ENCODE peak calls at places on chromosome 22, in eight cellular contexts. V is mucosa of descending colon, B is mammary epithelial cell, A is AG04450, T is foreskin fibroblast, X is uterus, N is small intestine, K is kidney epithelial cell. D is an unnamed sample.

GRCh38 chr22:29674121-29674520 is 45.7 kb upstream of the CABP7 start:
- DNase-seq in V (no peak), B (no peak), A (no peak), T (no peak), X (no peak), N (no peak), K (no peak), D (no peak)

GRCh38 chr22:29617922-29618629 is 14.6 kb downstream of the NF2 start:
- DNase-seq in V (no peak), B (peak), A (no peak), T (peak), X (no peak), N (peak), K (peak), D (peak)

GRCh38 chr22:41469218-41469851 is 418 bp downstream of the ACO2 start:
- DNase-seq in V (no peak), B (no peak), A (no peak), T (no peak), X (no peak), N (peak), K (no peak), D (no peak)

GRCh38 chr22:21020802-21021429 is 6.0 kb downstream of the P2RX6 start:
- DNase-seq in V (no peak), B (no peak), A (no peak), T (no peak), X (no peak), N (no peak), K (no peak), D (no peak)

GRCh38 chr22:25448435-25449051 is 115.9 kb upstream of the GRK3 start:
- DNase-seq in V (no peak), B (peak), A (no peak), T (peak), X (no peak), N (peak), K (no peak), D (no peak)

GRCh38 chr22:38316340-38317236 is 645 bp downstream of the CSNK1E start:
- DNase-seq in V (peak), B (peak), A (no peak), T (peak), X (peak), N (peak), K (no peak), D (no peak)

GRCh38 chr22:28802595-28803087 is 2.3 kb upstream of the XBP1 start:
- DNase-seq in V (no peak), B (no peak), A (no peak), T (no peak), X (no peak), N (peak), K (no peak), D (no peak)

GRCh38 chr22:46500201-46500600 is 37.2 kb downstream of the CELSR1 start:
- DNase-seq in V (no peak), B (no peak), A (no peak), T (no peak), X (no peak), N (no peak), K (no peak), D (no peak)

GRCh38 chr22:42300286-42301071 is 30.0 kb upstream of the TCF20 start:
- DNase-seq in V (no peak), B (peak), A (no peak), T (no peak), X (no peak), N (peak), K (peak), D (no peak)

GRCh38 chr22:48342016-48342415 is 1485.7 kb downstream of the BRD1 start:
- DNase-seq in V (no peak), B (no peak), A (no peak), T (no peak), X (no peak), N (no peak), K (no peak), D (no peak)

GRCh38 chr22:48342732-48343131 is 1484.9 kb downstream of the BRD1 start:
- DNase-seq in V (no peak), B (no peak), A (no peak), T (no peak), X (no peak), N (no peak), K (no peak), D (no peak)

GRCh38 chr22:48340191-48340590 is 1487.5 kb downstream of the BRD1 start:
- DNase-seq in V (no peak), B (no peak), A (no peak), T (no peak), X (no peak), N (no peak), K (no peak), D (no peak)

GRCh38 chr22:48338793-48339705 is 1488.6 kb downstream of the BRD1 start:
- DNase-seq in V (no peak), B (no peak), A (no peak), T (no peak), X (no peak), N (no peak), K (no peak), D (no peak)

DNA sequence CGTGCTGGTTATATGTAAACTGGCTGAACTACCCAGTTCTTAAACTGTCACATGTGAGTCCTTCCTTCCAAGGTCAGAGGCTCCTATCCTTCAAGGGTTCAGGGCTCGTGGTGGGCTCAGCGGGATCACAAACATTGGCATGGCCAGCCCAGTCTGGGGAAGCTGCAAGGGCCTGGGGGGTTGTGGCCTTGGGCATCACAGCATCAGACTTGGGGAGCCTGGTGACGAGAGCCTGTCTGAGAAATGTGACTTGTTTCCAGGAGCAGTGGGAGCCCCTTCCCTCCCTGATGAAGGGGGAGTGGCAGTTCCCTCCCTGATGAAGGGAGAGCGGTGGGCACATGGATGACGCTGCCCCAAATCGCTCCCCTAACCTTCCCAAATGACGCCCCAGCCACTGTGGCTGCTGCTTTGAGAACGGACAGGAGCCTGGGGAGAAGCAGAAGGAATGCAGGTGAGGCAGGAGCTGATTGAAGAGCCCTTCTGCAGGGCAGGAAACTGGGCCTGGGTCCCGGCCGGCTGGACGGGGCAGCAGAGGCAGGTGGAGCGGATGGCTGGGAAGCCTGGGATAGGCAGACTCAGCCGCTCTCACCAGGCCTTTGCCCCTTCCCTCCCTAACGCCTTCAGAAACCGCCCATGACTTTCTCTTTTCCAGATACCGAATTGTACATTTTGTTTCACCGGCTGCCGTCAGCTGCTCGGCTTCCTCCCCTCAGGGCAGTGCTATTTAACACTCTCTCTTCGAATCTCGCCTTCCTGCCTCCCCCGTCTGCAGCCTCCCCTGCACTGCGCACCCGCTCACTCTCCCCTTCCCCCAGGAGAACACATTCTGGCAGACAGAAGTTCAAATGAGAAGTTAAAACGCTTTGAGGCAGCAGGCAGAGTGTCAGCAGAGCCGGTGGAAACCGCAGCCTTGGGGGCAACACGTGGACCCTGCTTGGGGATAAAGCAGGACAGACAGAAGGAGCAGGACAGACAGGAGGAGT is 1486.7 kb downstream of the BRD1 start:
- DNase-seq in V (no peak), B (no peak), A (no peak), T (no peak), X (no peak), N (no peak), K (no peak), D (no peak)
- H3K4me3 ChIP-seq in V (no peak), B (no peak), A (no peak), T (no peak), X (no peak), N (no peak), K (no peak), D (no peak)

GRCh38 chr22:37267128-37267587 is 15.2 kb upstream of the CYTH4 start:
- DNase-seq in V (peak), B (no peak), A (no peak), T (peak), X (no peak), N (peak), K (no peak), D (no peak)

GRCh38 chr22:37266581-37267127 is 15.7 kb upstream of the CYTH4 start:
- DNase-seq in V (no peak), B (no peak), A (no peak), T (no peak), X (no peak), N (no peak), K (no peak), D (no peak)

GRCh38 chr22:37269930-37270678 is 12.2 kb upstream of the CYTH4 start:
- DNase-seq in V (no peak), B (no peak), A (no peak), T (no peak), X (no peak), N (no peak), K (no peak), D (no peak)

GRCh38 chr22:37270928-37271650 is 11.2 kb upstream of the CYTH4 start:
- DNase-seq in V (no peak), B (no peak), A (no peak), T (peak), X (no peak), N (no peak), K (no peak), D (no peak)

GRCh38 chr22:37267661-37268413 is 14.5 kb upstream of the CYTH4 start:
- DNase-seq in V (no peak), B (no peak), A (no peak), T (peak), X (no peak), N (no peak), K (no peak), D (no peak)
- H3K4me3 ChIP-seq in V (no peak), B (no peak), A (no peak), T (peak), X (no peak), N (no peak), K (no peak), D (no peak)

GRCh38 chr22:44384563-44384940 is 71.8 kb upstream of the SHISAL1 start:
- DNase-seq in V (peak), B (no peak), A (no peak), T (no peak), X (no peak), N (no peak), K (no peak), D (no peak)
- H3K4me3 ChIP-seq in V (no peak), B (no peak), A (no peak), T (no peak), X (no peak), N (no peak), K (no peak), D (no peak)

DNA sequence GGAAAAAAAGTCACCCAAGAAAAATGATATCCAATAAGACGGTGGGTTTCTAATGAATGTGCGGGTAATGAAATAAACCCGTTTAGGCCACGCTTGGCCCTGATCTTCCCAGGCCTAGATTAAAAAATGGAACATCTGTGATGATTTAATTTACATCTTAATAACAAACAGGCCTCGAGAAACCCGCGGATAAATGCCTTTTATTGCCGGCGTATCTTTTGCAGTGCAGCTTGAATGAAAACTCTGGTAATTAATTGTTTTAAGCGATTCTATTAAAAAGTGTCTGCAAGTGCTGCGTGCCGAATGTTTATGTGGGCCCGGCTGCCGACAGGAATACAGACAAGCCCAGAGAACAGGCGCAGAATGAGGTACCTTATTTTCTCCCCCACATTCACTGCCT is 420.7 kb downstream of the MN1 start:
- DNase-seq in V (no peak), B (no peak), A (no peak), T (peak), X (no peak), N (no peak), K (no peak), D (no peak)
- H3K4me3 ChIP-seq in V (no peak), B (no peak), A (no peak), T (no peak), X (no peak), N (no peak), K (no peak), D (no peak)

DNA sequence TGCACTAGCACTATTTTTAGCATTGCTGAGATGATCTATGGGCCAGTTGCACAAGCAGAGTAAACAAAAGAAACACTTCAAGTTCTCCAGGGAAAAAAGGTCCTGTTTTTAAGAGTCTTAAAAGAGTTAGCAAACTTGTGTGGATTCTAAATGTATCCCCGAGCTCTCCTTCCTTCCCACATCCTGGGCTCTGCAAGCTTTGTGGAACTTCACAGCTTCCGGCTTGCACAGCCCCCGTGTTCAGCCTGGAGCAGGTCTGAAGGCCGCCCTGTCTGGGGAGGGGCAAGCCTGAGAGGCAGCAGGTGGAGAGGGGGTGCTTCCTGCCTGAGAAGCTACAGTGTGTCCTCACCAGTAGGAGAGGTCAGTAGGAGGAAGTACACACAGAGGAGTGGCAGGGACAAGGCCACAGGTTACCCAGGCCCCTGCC is 35.1 kb upstream of the SUSD2 start:
- DNase-seq in V (peak), B (no peak), A (peak), T (peak), X (peak), N (peak), K (no peak), D (no peak)
- H3K4me3 ChIP-seq in V (no peak), B (no peak), A (peak), T (no peak), X (no peak), N (no peak), K (no peak), D (no peak)

DNA sequence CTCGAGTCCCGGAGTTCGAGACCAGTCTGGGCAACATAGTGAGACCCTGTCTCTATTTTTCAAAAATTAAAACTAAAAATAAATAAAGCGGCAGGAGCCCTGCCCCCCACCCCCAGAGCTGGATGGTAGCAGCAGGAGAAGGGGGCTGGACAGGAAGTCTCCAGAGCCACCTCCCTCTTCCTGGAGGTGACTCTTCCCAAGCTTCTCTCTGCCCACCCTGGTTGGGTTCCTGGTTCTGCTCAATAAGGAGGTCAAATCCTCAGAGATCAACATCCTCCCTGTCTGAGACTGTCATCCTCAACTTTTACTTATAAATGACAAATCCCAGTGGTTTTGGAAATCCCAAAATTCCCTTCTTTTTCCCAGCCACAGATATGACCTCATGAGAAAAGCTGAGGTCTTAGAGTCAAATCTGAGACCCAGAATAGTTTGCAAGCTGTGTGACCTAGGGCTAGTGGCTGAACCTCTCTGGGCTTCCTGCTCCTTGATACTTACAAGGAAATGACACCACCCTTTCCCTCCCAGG is 987 bp downstream of the C1QTNF6 start:
- DNase-seq in V (peak), B (no peak), A (no peak), T (no peak), X (no peak), N (no peak), K (no peak), D (no peak)
- H3K4me3 ChIP-seq in V (no peak), B (no peak), A (peak), T (peak), X (peak), N (no peak), K (peak), D (peak)

D was measured in epithelial cell of proximal tubule.